ENCODE peak calls at places on chromosomes 2 and 18, in four cellular contexts. G, A, U and R are unnamed samples.
A peak's percentile ranks its signal among the peaks of the same experiment; 100 is the strongest.

GRCh38 chr2:221999702-222000101 is 299.1 kb downstream of the PAX3 start:
- DNase-seq in G (no peak), A (no peak), U (no peak), R (no peak)

GRCh38 chr2:151862688-151863087 is 34.5 kb upstream of the ARL5A start:
- DNase-seq in G (no peak), A (no peak), U (no peak), R (no peak)

GRCh38 chr2:27086722-27087446 is at the start of gene KHK:
- DNase-seq in G (peak; percentile 58), A (peak; percentile 76), U (peak; percentile 90), R (no peak)

GRCh38 chr2:68295523-68295922 is 24.2 kb downstream of the CNRIP1 start:
- DNase-seq in G (no peak), A (no peak), U (no peak), R (no peak)

GRCh38 chr18:14089781-14090180 is 42.5 kb downstream of the ZNF519 start:
- DNase-seq in G (no peak), A (no peak), U (no peak), R (no peak)

GRCh38 chr18:13879492-13879891 is 35.8 kb downstream of the MC2R start:
- DNase-seq in G (no peak), A (no peak), U (no peak), R (no peak)

GRCh38 chr2:226760412-226761194 is 39.0 kb downstream of the IRS1 start:
- DNase-seq in G (peak; percentile 90), A (no peak), U (no peak), R (peak; percentile 81)

GRCh38 chr2:15640784-15641183 is 49.1 kb downstream of the DDX1 start:
- DNase-seq in G (no peak), A (no peak), U (no peak), R (no peak)

GRCh38 chr2:12935226-12935625 is 218.5 kb downstream of the TRIB2 start:
- DNase-seq in G (no peak), A (no peak), U (no peak), R (no peak)

GRCh38 chr2:172427256-172427989 is at the start of gene ITGA6:
- DNase-seq in G (peak; percentile 89), A (peak; percentile 83), U (peak; percentile 87), R (peak; percentile 83)

GRCh38 chr2:200302940-200303727 is 3.4 kb upstream of the SPATS2L start:
- DNase-seq in G (peak; percentile 100), A (no peak), U (no peak), R (peak; percentile 92)

GRCh38 chr2:176078440-176079284 is 5.1 kb downstream of the EVX2 start:
- DNase-seq in G (no peak), A (no peak), U (no peak), R (no peak)

GRCh38 chr2:120230515-120231471 is 7.6 kb upstream of the TMEM185B start:
- DNase-seq in G (no peak), A (no peak), U (no peak), R (no peak)
- H2AFZ ChIP-seq in G (peak overlapping the region; percentile 20), A (peak overlapping the region; percentile 24), U (no peak overlapping the region), R (no peak overlapping the region)

DNA sequence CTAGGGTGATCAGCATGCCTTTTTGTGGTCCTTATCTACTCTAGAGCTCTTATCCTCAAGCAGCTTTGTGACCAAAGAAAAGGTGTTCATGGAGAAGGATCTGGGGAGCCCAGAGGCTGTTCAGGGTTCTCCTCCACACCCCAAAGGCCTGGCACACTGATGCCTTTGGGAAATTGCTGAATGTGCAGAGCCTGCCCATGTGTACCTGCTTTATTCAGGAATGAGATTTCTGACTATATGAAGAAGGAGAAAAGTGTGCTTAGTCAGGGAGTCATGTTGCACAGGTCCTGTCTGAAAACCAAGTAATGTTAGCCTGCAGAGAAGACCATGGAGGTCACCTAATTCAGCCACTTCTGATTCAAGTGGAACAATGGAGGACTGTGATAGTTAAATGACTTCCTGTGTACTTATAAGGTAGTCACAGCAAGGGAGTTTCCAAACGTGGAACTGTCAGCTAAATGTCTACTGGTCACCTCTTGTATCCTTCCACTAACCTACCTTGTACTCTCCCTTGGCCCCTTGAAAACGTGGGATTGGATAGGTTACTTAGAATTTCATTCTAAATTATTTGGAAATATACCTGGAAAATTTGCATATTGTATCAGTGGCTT is 81.3 kb downstream of the LIMS1 start:
- DNase-seq in G (peak; percentile 26), A (no peak), U (no peak), R (no peak)
- TF ChIP-seq ELF1 in G (no peak), A (no peak), U (no peak), R (no peak)

GRCh38 chr18:48073231-48073930 is 142.9 kb upstream of the SMAD2 start:
- DNase-seq in G (no peak), A (no peak), U (peak; percentile 87), R (no peak)
- H3K9ac ChIP-seq in G (no peak overlapping the region), A (no peak overlapping the region), U (no peak overlapping the region), R (no peak overlapping the region)

GRCh38 chr2:24899361-24899760 is 20.7 kb downstream of the ADCY3 start:
- DNase-seq in G (no peak), A (no peak), U (no peak), R (no peak)
- H2AFZ ChIP-seq in G (no peak overlapping the region), A (no peak overlapping the region), U (no peak overlapping the region), R (no peak overlapping the region)

GRCh38 chr2:9286553-9287399 is 80.2 kb downstream of the ASAP2 start:
- DNase-seq in G (no peak), A (no peak), U (no peak), R (peak; percentile 57)

GRCh38 chr2:9288681-9289338 is 82.2 kb downstream of the ASAP2 start:
- DNase-seq in G (no peak), A (no peak), U (no peak), R (no peak)

GRCh38 chr2:9288233-9288632 is 81.6 kb downstream of the ASAP2 start:
- DNase-seq in G (no peak), A (no peak), U (no peak), R (no peak)

GRCh38 chr2:9285921-9286320 is 79.3 kb downstream of the ASAP2 start:
- DNase-seq in G (no peak), A (no peak), U (no peak), R (no peak)

GRCh38 chr2:9287400-9288059 is 80.9 kb downstream of the ASAP2 start:
- DNase-seq in G (peak; percentile 62), A (no peak), U (no peak), R (peak; percentile 97)
- TF ChIP-seq ELF1 in G (no peak), A (no peak), U (no peak), R (no peak)

GRCh38 chr2:1612391-1613077 is 131.8 kb downstream of the PXDN start:
- DNase-seq in G (no peak), A (no peak), U (peak; percentile 25), R (no peak)
- H3K9ac ChIP-seq in G (no peak overlapping the region), A (no peak overlapping the region), U (no peak overlapping the region), R (no peak overlapping the region)